ENCODE peak calls at places on chromosomes 3 and 15, in four cellular contexts. One of them, this sample, is unnamed.

GRCh38 chr3:64645236-64645635 is 42.6 kb downstream of the ADAMTS9 start:
- DNase-seq in hepatocyte: no peak
- DNase-seq in body of pancreas: no peak
- DNase-seq in stomach: no peak
- DNase-seq in this sample: no peak

GRCh38 chr3:186976802-186977201 is 46.5 kb downstream of the ST6GAL1 start:
- DNase-seq in hepatocyte: no peak
- DNase-seq in stomach: no peak
- DNase-seq in body of pancreas: no peak
- DNase-seq in this sample: no peak

GRCh38 chr3:32325957-32326356 is 65.7 kb upstream of the CMTM7 start:
- DNase-seq in body of pancreas: no peak
- DNase-seq in hepatocyte: no peak
- DNase-seq in stomach: no peak
- DNase-seq in this sample: no peak

GRCh38 chr15:52107238-52107637 is 5.3 kb downstream of the BCL2L10 start:
- DNase-seq in hepatocyte: no peak
- DNase-seq in stomach: no peak
- DNase-seq in body of pancreas: no peak
- DNase-seq in this sample: no peak

GRCh38 chr3:64916192-64916798 is 228.5 kb upstream of the ADAMTS9 start:
- DNase-seq in hepatocyte: no peak
- DNase-seq in stomach: no peak
- DNase-seq in body of pancreas: no peak
- DNase-seq in this sample: no peak

GRCh38 chr3:172391592-172392302 is 56.5 kb downstream of the GHSR start:
- DNase-seq in stomach: no peak
- DNase-seq in hepatocyte: no peak
- DNase-seq in body of pancreas: no peak
- DNase-seq in this sample: no peak

GRCh38 chr3:52998781-52999509 is 46.9 kb downstream of the SFMBT1 start:
- DNase-seq in stomach: no peak
- DNase-seq in body of pancreas: no peak
- DNase-seq in hepatocyte: no peak
- DNase-seq in this sample: no peak

GRCh38 chr3:188387921-188388320 is 234.0 kb downstream of the LPP start:
- DNase-seq in hepatocyte: no peak
- DNase-seq in body of pancreas: no peak
- DNase-seq in stomach: no peak
- DNase-seq in this sample: no peak

GRCh38 chr15:69893863-69894262 is 203.9 kb downstream of the TLE3 start:
- DNase-seq in hepatocyte: peak; percentile 36
- DNase-seq in body of pancreas: no peak
- DNase-seq in stomach: no peak
- DNase-seq in this sample: peak; percentile 53

GRCh38 chr15:71251548-71252035 is 136.3 kb downstream of the THSD4 start:
- DNase-seq in stomach: no peak
- DNase-seq in hepatocyte: peak; percentile 30
- DNase-seq in body of pancreas: no peak
- DNase-seq in this sample: no peak

GRCh38 chr15:49247556-49248102 is 77.6 kb downstream of the GALK2 start:
- DNase-seq in stomach: no peak
- DNase-seq in body of pancreas: no peak
- DNase-seq in hepatocyte: no peak
- DNase-seq in this sample: no peak

GRCh38 chr15:88637436-88637835 is 1.4 kb upstream of the ISG20 start:
- DNase-seq in body of pancreas: no peak
- DNase-seq in hepatocyte: no peak
- DNase-seq in stomach: no peak
- DNase-seq in this sample: peak; percentile 11

GRCh38 chr15:88634449-88634848 is 4.4 kb upstream of the ISG20 start:
- DNase-seq in body of pancreas: no peak
- DNase-seq in hepatocyte: no peak
- DNase-seq in stomach: no peak
- DNase-seq in this sample: no peak

GRCh38 chr15:88636654-88637053 is 2.2 kb upstream of the ISG20 start:
- DNase-seq in hepatocyte: no peak
- DNase-seq in body of pancreas: no peak
- DNase-seq in stomach: no peak
- DNase-seq in this sample: no peak

GRCh38 chr15:88636039-88636438 is 2.8 kb upstream of the ISG20 start:
- DNase-seq in hepatocyte: peak; percentile 70
- DNase-seq in body of pancreas: peak; percentile 93
- DNase-seq in stomach: peak; percentile 88
- DNase-seq in this sample: no peak

DNA sequence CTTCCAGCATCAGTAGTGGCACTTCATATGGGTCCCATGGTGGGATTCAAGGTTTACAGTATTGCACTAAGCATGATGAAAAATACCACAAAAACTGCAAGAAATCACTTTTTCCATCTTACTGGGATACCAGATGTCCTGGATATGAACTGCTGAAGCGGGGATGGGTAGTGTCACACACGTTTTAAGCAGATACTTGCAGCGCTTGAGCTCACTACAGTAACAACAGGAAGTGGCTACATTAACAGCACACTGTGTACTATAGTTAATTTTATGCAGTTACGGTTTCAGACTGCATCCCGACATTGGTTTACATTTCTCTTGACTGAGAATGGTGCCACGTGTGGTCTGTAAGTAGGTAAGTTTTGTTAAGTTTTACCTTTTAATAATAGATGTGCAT is 3.5 kb upstream of the ISG20 start:
- DNase-seq in hepatocyte: no peak
- DNase-seq in body of pancreas: peak; percentile 54
- DNase-seq in stomach: no peak
- DNase-seq in this sample: no peak
- H3K4me3 ChIP-seq in hepatocyte: no peak overlapping the region
- H3K4me3 ChIP-seq in body of pancreas: no peak overlapping the region
- H3K4me3 ChIP-seq in stomach: no peak overlapping the region
- H3K4me3 ChIP-seq in this sample: no peak overlapping the region

DNA sequence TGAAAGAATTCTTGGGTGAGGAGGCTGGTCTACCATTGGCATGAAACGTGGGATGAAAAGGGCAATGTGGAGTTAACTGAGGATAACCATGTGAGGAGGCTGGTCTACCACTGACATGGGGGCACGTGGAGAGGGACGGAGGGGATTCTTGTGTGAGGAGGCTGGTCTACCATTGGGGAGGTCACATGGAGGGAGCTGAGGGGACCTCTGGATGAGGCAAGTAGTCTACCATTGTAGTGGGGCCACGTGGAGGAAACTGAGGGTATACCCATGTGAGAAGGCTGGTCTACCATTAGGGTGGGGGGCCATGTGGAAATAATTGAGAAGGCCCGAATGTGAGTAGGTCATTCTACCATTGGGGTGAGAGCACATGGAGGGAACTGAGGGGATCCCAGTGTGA is 154.1 kb downstream of the FBLN2 start:
- DNase-seq in hepatocyte: no peak
- DNase-seq in stomach: no peak
- DNase-seq in body of pancreas: no peak
- DNase-seq in this sample: peak; percentile 28
- H3K4me1 ChIP-seq in hepatocyte: no peaks in the 10 kb centered on the region
- H3K4me1 ChIP-seq in stomach: no peaks in the 10 kb centered on the region
- H3K4me1 ChIP-seq in body of pancreas: no peaks in the 10 kb centered on the region
- H3K4me1 ChIP-seq in this sample: no peaks in the 10 kb centered on the region

GRCh38 chr3:148957586-148957985 is 33.8 kb upstream of the GYG1 start:
- DNase-seq in stomach: no peak
- DNase-seq in body of pancreas: no peak
- DNase-seq in hepatocyte: no peak
- DNase-seq in this sample: no peak
- TF ChIP-seq CTCF in stomach: no peak
- TF ChIP-seq CTCF in body of pancreas: no peak
- TF ChIP-seq CTCF in hepatocyte: peak; percentile 6
- TF ChIP-seq CTCF in this sample: no peak

GRCh38 chr3:49173116-49173791 is 1.9 kb downstream of the KLHDC8B start:
- DNase-seq in stomach: peak; percentile 27
- DNase-seq in body of pancreas: peak; percentile 44
- DNase-seq in hepatocyte: peak; percentile 85
- DNase-seq in this sample: no peak
- H3K4me3 ChIP-seq in stomach: peak overlapping the region; percentile 85
- H3K4me3 ChIP-seq in body of pancreas: no peak overlapping the region
- H3K4me3 ChIP-seq in hepatocyte: no peak overlapping the region
- H3K4me3 ChIP-seq in this sample: peak overlapping the region; percentile 88

DNA sequence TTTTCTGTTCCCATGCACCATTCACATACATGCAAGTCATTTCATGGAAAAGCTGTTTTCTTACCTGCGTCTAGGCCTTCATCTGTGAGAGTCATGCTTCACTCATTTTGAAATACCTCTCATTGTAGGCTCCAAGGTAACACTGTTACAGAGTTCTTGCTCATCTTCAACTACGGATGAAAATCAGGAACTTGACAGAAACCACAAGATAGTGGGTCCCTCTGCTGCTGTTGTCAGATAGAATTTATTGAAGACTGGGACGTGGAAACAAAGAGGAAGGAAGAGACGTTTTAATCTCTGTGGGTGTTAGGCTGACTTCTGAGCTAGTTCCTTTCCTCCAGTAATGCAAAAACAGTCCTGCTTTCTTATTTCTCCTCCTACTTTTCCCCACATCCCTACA is at the start of gene P2RY14:
- DNase-seq in body of pancreas: no peak
- DNase-seq in stomach: no peak
- DNase-seq in hepatocyte: no peak
- DNase-seq in this sample: no peak
- H3K4me1 ChIP-seq in body of pancreas: no peaks in the 10 kb centered on the region
- H3K4me1 ChIP-seq in stomach: no peaks in the 10 kb centered on the region
- H3K4me1 ChIP-seq in hepatocyte: no peaks in the 10 kb centered on the region
- H3K4me1 ChIP-seq in this sample: no peaks in the 10 kb centered on the region